ENCODE peak calls at places on chromosome 22, in seven cellular contexts. G, T, N, L, W, K and E are unnamed samples.
A peak's percentile ranks its signal among the peaks of the same experiment; 100 is the strongest.

GRCh38 chr22:17774206-17774927 is at the start of gene BID:
- DNase-seq in T (peak; percentile 53), K (peak; percentile 66), G (no peak), L (peak; percentile 22), W (peak; percentile 71), N (no peak), E (no peak)

GRCh38 chr22:18032455-18033101 is 8.2 kb upstream of the MICAL3 start:
- DNase-seq in W (no peak), N (peak; percentile 90), G (peak; percentile 60), T (no peak), L (no peak), K (peak; percentile 19), E (no peak)

GRCh38 chr22:19929586-19930302 is 11.8 kb upstream of the COMT start:
- DNase-seq in K (no peak), G (no peak), T (no peak), W (no peak), N (no peak), L (no peak), E (no peak)

GRCh38 chr22:47266329-47266728 is 503.9 kb downstream of the TBC1D22A start:
- DNase-seq in K (no peak), L (no peak), N (no peak), W (no peak), T (no peak), G (no peak), E (no peak)

GRCh38 chr22:26442086-26442756 is 13.2 kb downstream of the ASPHD2 start:
- DNase-seq in L (no peak), N (no peak), K (no peak), T (no peak), G (no peak), W (no peak), E (no peak)

GRCh38 chr22:47337161-47337621 is 574.7 kb downstream of the TBC1D22A start:
- DNase-seq in W (no peak), L (peak; percentile 18), G (peak; percentile 76), T (no peak), N (no peak), K (no peak), E (no peak)

GRCh38 chr22:20803696-20804324 is 29.9 kb downstream of the SERPIND1 start:
- DNase-seq in K (peak; percentile 67), T (peak; percentile 60), G (peak; percentile 3), N (peak; percentile 60), W (no peak), L (peak; percentile 27), E (no peak)

GRCh38 chr22:26291940-26292666 is 122.8 kb downstream of the SEZ6L start:
- DNase-seq in L (no peak), K (no peak), W (no peak), G (no peak), N (no peak), T (no peak), E (no peak)

GRCh38 chr22:22598144-22598543 is 39.1 kb upstream of the PRAME start:
- DNase-seq in K (no peak), W (no peak), N (no peak), G (no peak), T (no peak), L (no peak), E (no peak)

GRCh38 chr22:26170795-26171194 is 1.5 kb downstream of the SEZ6L start:
- DNase-seq in T (peak; percentile 85), W (no peak), K (peak; percentile 85), L (no peak), N (no peak), G (no peak), E (no peak)

GRCh38 chr22:47125603-47126002 is 363.2 kb downstream of the TBC1D22A start:
- DNase-seq in T (no peak), L (no peak), K (no peak), N (no peak), W (no peak), G (peak; percentile 12), E (no peak)

GRCh38 chr22:20781272-20781990 is 7.5 kb downstream of the SERPIND1 start:
- DNase-seq in K (no peak), G (no peak), L (no peak), N (peak; percentile 65), T (no peak), W (no peak), E (no peak)

GRCh38 chr22:28171135-28171534 is 252.1 kb upstream of the PITPNB start:
- DNase-seq in W (no peak), N (no peak), G (no peak), T (no peak), L (no peak), K (peak; percentile 38), E (no peak)

GRCh38 chr22:19114984-19115552 is 7.1 kb downstream of the DGCR2 start:
- DNase-seq in N (no peak), L (no peak), W (no peak), T (no peak), G (no peak), K (no peak), E (no peak)

GRCh38 chr22:19729507-19729906 is 6.2 kb downstream of the GP1BB start:
- DNase-seq in N (no peak), T (no peak), K (no peak), G (no peak), W (no peak), L (no peak), E (no peak)

GRCh38 chr22:46576556-46577351 is 39.3 kb upstream of the CELSR1 start:
- DNase-seq in K (peak; percentile 85), W (peak; percentile 80), G (no peak), T (peak; percentile 82), N (no peak), L (no peak), E (no peak)

GRCh38 chr22:40289991-40290459 is 56.3 kb upstream of the ADSL start:
- DNase-seq in L (no peak), W (no peak), N (no peak), T (no peak), K (no peak), G (no peak), E (no peak)

GRCh38 chr22:19716829-19717105 is 2.5 kb downstream of the SEPTIN5 start:
- DNase-seq in L (no peak), T (no peak), N (no peak), W (no peak), G (no peak), K (no peak), E (no peak)

GRCh38 chr22:50730941-50731661 is 6.9 kb upstream of the ACR start:
- DNase-seq in K (no peak), W (peak; percentile 37), T (no peak), N (no peak), L (no peak), G (no peak), E (peak; percentile 12)

GRCh38 chr22:19178659-19179471 is at the start of gene SLC25A1:
- DNase-seq in L (peak; percentile 88), T (peak; percentile 94), G (peak; percentile 63), W (peak; percentile 95), K (peak; percentile 96), N (peak; percentile 89), E (peak; percentile 88)

GRCh38 chr22:31269892-31270574 is 22.3 kb downstream of the PIK3IP1 start:
- DNase-seq in L (no peak), T (no peak), G (no peak), N (no peak), K (no peak), W (no peak), E (no peak)

GRCh38 chr22:48237466-48237865 is 1475.0 kb downstream of the TBC1D22A start:
- DNase-seq in G (no peak), K (no peak), W (no peak), L (no peak), T (no peak), N (no peak), E (no peak)

GRCh38 chr22:17113600-17113999 is 7.6 kb downstream of the TMEM121B start:
- DNase-seq in T (no peak), L (no peak), W (no peak), N (no peak), K (no peak), G (no peak), E (no peak)

GRCh38 chr22:19755722-19756287 is 4.8 kb upstream of the TBX1 start:
- DNase-seq in K (no peak), N (no peak), T (no peak), G (no peak), L (no peak), W (no peak), E (no peak)

GRCh38 chr22:45503071-45503815 is 560 bp downstream of the FBLN1 start:
- DNase-seq in W (no peak), K (peak; percentile 76), G (no peak), N (no peak), T (no peak), L (no peak), E (no peak)
- H3K27ac ChIP-seq in W (no peak overlapping the region), K (peak overlapping the region; percentile 99), G (peak overlapping the region; percentile 35), N (peak overlapping the region; percentile 98), T (no peak overlapping the region), L (no peak overlapping the region), E (peak overlapping the region; percentile 82)

DNA sequence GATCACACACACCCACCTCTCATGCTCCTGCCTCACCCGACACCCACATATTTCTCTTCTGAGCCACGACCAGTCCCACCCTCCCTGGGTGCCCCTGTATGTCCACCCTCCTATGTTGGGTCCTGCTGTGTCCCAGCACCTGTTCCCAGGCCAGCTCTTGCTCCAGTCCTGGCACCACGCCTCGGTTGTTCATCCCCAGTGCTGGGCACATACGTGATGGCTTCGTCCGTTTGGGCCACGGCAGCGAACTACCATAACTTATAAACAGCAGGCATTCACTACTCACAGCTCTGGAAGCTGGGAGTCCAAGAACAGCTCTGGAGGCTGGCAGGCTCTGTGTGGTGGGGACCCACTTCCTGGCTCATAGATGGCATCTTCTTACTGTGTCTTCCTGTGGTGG is 116.9 kb downstream of the BRD1 start:
- DNase-seq in T (no peak), W (no peak), G (no peak), N (no peak), L (no peak), K (no peak), E (no peak)
- H3K36me3 ChIP-seq in T (no peaks in the 10 kb centered on the region), W (no peaks in the 10 kb centered on the region), G (no peaks in the 10 kb centered on the region), N (no peaks in the 10 kb centered on the region), L (no peaks in the 10 kb centered on the region), K (no peaks in the 10 kb centered on the region), E (no peaks in the 10 kb centered on the region)

DNA sequence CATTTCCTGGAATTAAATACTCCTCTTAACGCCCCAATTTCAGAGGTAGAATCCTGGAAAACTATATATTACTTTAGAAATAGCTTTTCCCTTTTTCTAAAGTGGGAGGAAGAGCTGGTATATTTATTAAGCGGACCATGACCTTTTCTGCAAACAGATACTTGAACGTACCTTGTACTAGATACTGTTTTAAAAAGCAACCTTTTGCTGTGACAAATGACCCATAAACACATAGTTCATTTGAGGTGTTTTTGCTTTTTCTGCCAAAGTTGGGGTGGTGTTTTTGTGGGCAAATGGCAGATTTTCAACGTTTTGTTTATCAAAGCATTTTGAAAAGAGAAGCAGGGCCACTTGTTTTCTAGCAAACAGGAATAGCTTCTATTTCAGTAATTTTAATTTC is 2.2 kb downstream of the FBXO7 start:
- DNase-seq in W (no peak), T (no peak), K (no peak), L (no peak), G (no peak), N (no peak), E (no peak)
- H3K27ac ChIP-seq in W (no peak overlapping the region), T (no peak overlapping the region), K (no peak overlapping the region), L (no peak overlapping the region), G (no peak overlapping the region), N (no peak overlapping the region), E (peak overlapping the region; percentile 99)

DNA sequence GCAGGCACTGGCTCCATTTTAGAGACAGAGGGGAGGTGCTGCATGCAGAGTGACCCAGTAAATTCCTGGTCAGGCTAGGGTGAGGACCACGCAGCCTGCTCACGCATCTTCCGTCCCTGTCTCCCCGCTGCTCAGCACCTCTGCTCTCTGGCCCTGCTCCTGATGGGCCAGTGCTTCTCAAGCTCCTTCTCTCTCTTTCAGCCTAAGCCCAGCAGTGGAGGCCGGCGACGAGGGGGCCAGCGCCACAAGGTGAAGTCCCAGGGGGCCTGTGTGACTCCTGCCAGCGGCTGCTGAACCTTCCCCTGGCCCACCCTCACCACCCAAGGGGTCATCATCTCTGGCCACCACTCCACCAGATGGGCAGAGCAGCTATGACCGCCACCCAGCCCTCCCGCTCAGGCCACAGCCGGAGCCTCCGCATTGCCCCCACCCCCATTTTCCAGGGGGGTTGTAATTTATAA is 24.7 kb downstream of the GTPBP1 start:
- DNase-seq in W (peak; percentile 44), G (no peak), L (no peak), T (no peak), N (no peak), K (no peak), E (no peak)
- H3K36me3 ChIP-seq in W (peaks cover 6% of the 10 kb centered on the region), G (peaks cover 40% of the 10 kb centered on the region), L (peaks cover 62% of the 10 kb centered on the region), T (peaks cover 44% of the 10 kb centered on the region), N (peaks cover 90% of the 10 kb centered on the region), K (no peaks in the 10 kb centered on the region), E (peaks cover 36% of the 10 kb centered on the region)